ENCODE peak calls at places on chromosome 2, in four cellular contexts. B is NCI-H82, S is amniotic epithelial cell, Y is AML-193. E is an unnamed sample.
A peak's percentile ranks its signal among the peaks of the same experiment; 100 is the strongest.

GRCh38 chr2:99698896-99699295 is 209.1 kb upstream of the REV1 start:
- DNase-seq in B (no peak), S (peak; percentile 79), Y (no peak), E (no peak)

GRCh38 chr2:152755029-152755428 is 36.6 kb downstream of the ARL6IP6 start:
- DNase-seq in B (no peak), S (peak; percentile 54), Y (no peak), E (no peak)

GRCh38 chr2:27627963-27628766 is 647 bp downstream of the CCDC121 start:
- DNase-seq in B (peak; percentile 48), S (peak; percentile 96), Y (peak; percentile 6), E (peak; percentile 53)

GRCh38 chr2:173669271-173669853 is 295.8 kb downstream of the SP3 start:
- DNase-seq in B (no peak), S (no peak), Y (no peak), E (no peak)

GRCh38 chr2:234633581-234634230 is 136.8 kb upstream of the ARL4C start:
- DNase-seq in B (no peak), S (no peak), Y (no peak), E (no peak)

GRCh38 chr2:60885683-60886082 is 4.3 kb downstream of the REL start:
- DNase-seq in B (peak; percentile 7), S (no peak), Y (peak; percentile 16), E (no peak)

GRCh38 chr2:241855888-241856422 is 2.7 kb downstream of the PDCD1 start:
- DNase-seq in B (no peak), S (no peak), Y (no peak), E (no peak)

GRCh38 chr2:28588231-28588725 is 92.4 kb downstream of the PLB1 start:
- DNase-seq in B (no peak), S (peak; percentile 42), Y (peak; percentile 25), E (no peak)

GRCh38 chr2:83584674-83585073 is 874.4 kb downstream of the SUCLG1 start:
- DNase-seq in B (no peak), S (peak; percentile 37), Y (no peak), E (no peak)

GRCh38 chr2:38407111-38407682 is 30.1 kb upstream of the ATL2 start:
- DNase-seq in B (no peak), S (no peak), Y (no peak), E (no peak)

GRCh38 chr2:154470386-154470785 is 228.1 kb upstream of the KCNJ3 start:
- DNase-seq in B (no peak), S (no peak), Y (no peak), E (no peak)

GRCh38 chr2:231900486-231900942 is 25.7 kb downstream of the NPPC start:
- DNase-seq in B (peak; percentile 89), S (peak; percentile 47), Y (no peak), E (peak; percentile 79)

GRCh38 chr2:121698318-121698930 is 38.3 kb downstream of the NIFK start:
- DNase-seq in B (no peak), S (no peak), Y (no peak), E (no peak)

GRCh38 chr2:40403233-40403841 is 48.6 kb downstream of the SLC8A1 start:
- DNase-seq in B (no peak), S (peak; percentile 95), Y (no peak), E (no peak)

GRCh38 chr2:239625106-239625845 is 224.5 kb upstream of the HDAC4 start:
- DNase-seq in B (no peak), S (no peak), Y (no peak), E (no peak)

GRCh38 chr2:164954954-164955701 is at the start of gene SLC38A11:
- DNase-seq in B (no peak), S (peak; percentile 33), Y (no peak), E (no peak)

GRCh38 chr2:55879976-55880375 is 43.6 kb downstream of the EFEMP1 start:
- DNase-seq in B (no peak), S (peak; percentile 94), Y (no peak), E (no peak)

GRCh38 chr2:12009323-12009905 is 263.0 kb downstream of the LPIN1 start:
- DNase-seq in B (no peak), S (no peak), Y (no peak), E (no peak)

GRCh38 chr2:112187046-112187715 is 49.0 kb downstream of the FBLN7 start:
- DNase-seq in B (no peak), S (no peak), Y (no peak), E (no peak)

GRCh38 chr2:57139179-57139578 is 907.4 kb upstream of the VRK2 start:
- DNase-seq in B (no peak), S (no peak), Y (no peak), E (no peak)

GRCh38 chr2:98175811-98176210 is 88.8 kb downstream of the VWA3B start:
- DNase-seq in B (peak; percentile 66), S (peak; percentile 8), Y (no peak), E (no peak)

GRCh38 chr2:119482481-119483394 is 41.5 kb downstream of the SCTR start:
- DNase-seq in B (no peak), S (no peak), Y (peak; percentile 40), E (no peak)

GRCh38 chr2:10863837-10864236 is 47.9 kb upstream of the KCNF1 start:
- DNase-seq in B (no peak), S (no peak), Y (peak; percentile 31), E (no peak)

GRCh38 chr2:145123606-145124005 is 603.7 kb upstream of the ZEB2 start:
- DNase-seq in B (no peak), S (peak; percentile 63), Y (no peak), E (peak; percentile 19)

GRCh38 chr2:129911363-129912065 is 68.0 kb upstream of the RAB6C start:
- DNase-seq in B (no peak), S (no peak), Y (no peak), E (no peak)

GRCh38 chr2:134919360-134920210 is 963 bp downstream of the CCNT2 start:
- DNase-seq in B (no peak), S (no peak), Y (peak; percentile 15), E (no peak)

GRCh38 chr2:27264753-27265535 is 2.1 kb upstream of the SLC30A3 start:
- DNase-seq in B (peak; percentile 88), S (peak; percentile 11), Y (no peak), E (peak; percentile 58)

GRCh38 chr2:66412874-66413273 is 22.1 kb upstream of the MEIS1 start:
- DNase-seq in B (no peak), S (no peak), Y (no peak), E (no peak)

GRCh38 chr2:202632682-202633081 is 2.1 kb upstream of the FAM117B start:
- DNase-seq in B (no peak), S (peak; percentile 69), Y (no peak), E (peak; percentile 67)

GRCh38 chr2:54770676-54771075 is 47.2 kb downstream of the EML6 start:
- DNase-seq in B (no peak), S (no peak), Y (no peak), E (no peak)

E was measured in MG63.